ENCODE peak calls at places on chromosomes 13 and 19, in five cellular contexts. One of them, this sample, is unnamed. For H3K4me1, the result is how much of the 10 kb centered on the place peaks cover.

GRCh38 chr19:56348289-56348877 is 33.7 kb upstream of the ZSCAN5A start:
- DNase-seq in IMR-90: no peak
- DNase-seq in A549: no peak
- DNase-seq in heart left ventricle: no peak
- DNase-seq in right atrium auricular region: no peak
- DNase-seq in this sample: no peak

GRCh38 chr13:106033634-106034033 is 501.8 kb downstream of the EFNB2 start:
- DNase-seq in IMR-90: peak
- DNase-seq in heart left ventricle: no peak
- DNase-seq in A549: peak
- DNase-seq in right atrium auricular region: no peak
- DNase-seq in this sample: no peak

GRCh38 chr13:19601749-19602725 is 31.4 kb upstream of the MPHOSPH8 start:
- DNase-seq in heart left ventricle: peak
- DNase-seq in A549: peak
- DNase-seq in right atrium auricular region: no peak
- DNase-seq in IMR-90: peak
- DNase-seq in this sample: peak

GRCh38 chr13:112261924-112262323 is 114.2 kb upstream of the SPACA7 start:
- DNase-seq in heart left ventricle: no peak
- DNase-seq in IMR-90: no peak
- DNase-seq in A549: no peak
- DNase-seq in right atrium auricular region: no peak
- DNase-seq in this sample: no peak

GRCh38 chr19:33453207-33453736 is 68.3 kb downstream of the PEPD start:
- DNase-seq in IMR-90: no peak
- DNase-seq in A549: no peak
- DNase-seq in right atrium auricular region: no peak
- DNase-seq in heart left ventricle: no peak
- DNase-seq in this sample: no peak

GRCh38 chr19:56087647-56088346 is 33.3 kb downstream of the ZNF787 start:
- DNase-seq in heart left ventricle: peak
- DNase-seq in A549: no peak
- DNase-seq in right atrium auricular region: no peak
- DNase-seq in IMR-90: no peak
- DNase-seq in this sample: no peak

GRCh38 chr19:46722004-46722380 is 5.1 kb upstream of the PRKD2 start:
- DNase-seq in A549: no peak
- DNase-seq in IMR-90: no peak
- DNase-seq in right atrium auricular region: no peak
- DNase-seq in heart left ventricle: no peak
- DNase-seq in this sample: no peak

GRCh38 chr19:46192990-46193650 is 36.4 kb upstream of the IGFL1 start:
- DNase-seq in A549: peak
- DNase-seq in heart left ventricle: peak
- DNase-seq in IMR-90: peak
- DNase-seq in right atrium auricular region: peak
- DNase-seq in this sample: peak

GRCh38 chr13:50894504-50894903 is 15.1 kb upstream of the RNASEH2B start:
- DNase-seq in right atrium auricular region: no peak
- DNase-seq in heart left ventricle: no peak
- DNase-seq in IMR-90: no peak
- DNase-seq in A549: no peak
- DNase-seq in this sample: no peak

GRCh38 chr13:75079226-75079625 is 402.7 kb downstream of the TBC1D4 start:
- DNase-seq in right atrium auricular region: no peak
- DNase-seq in IMR-90: peak
- DNase-seq in heart left ventricle: no peak
- DNase-seq in A549: no peak
- DNase-seq in this sample: no peak

GRCh38 chr13:112446347-112446861 is 70.2 kb downstream of the SPACA7 start:
- DNase-seq in heart left ventricle: no peak
- DNase-seq in right atrium auricular region: peak
- DNase-seq in IMR-90: no peak
- DNase-seq in A549: no peak
- DNase-seq in this sample: no peak

GRCh38 chr19:6092329-6093286 is 17.7 kb downstream of the RFX2 start:
- DNase-seq in IMR-90: peak
- DNase-seq in A549: peak
- DNase-seq in heart left ventricle: peak
- DNase-seq in right atrium auricular region: peak
- DNase-seq in this sample: peak

GRCh38 chr19:53132231-53132991 is at the start of gene ZNF415:
- DNase-seq in IMR-90: peak
- DNase-seq in heart left ventricle: peak
- DNase-seq in A549: no peak
- DNase-seq in right atrium auricular region: peak
- DNase-seq in this sample: peak

GRCh38 chr13:94549241-94550029 is 46.5 kb downstream of the TGDS start:
- DNase-seq in right atrium auricular region: peak
- DNase-seq in IMR-90: peak
- DNase-seq in heart left ventricle: peak
- DNase-seq in A549: peak
- DNase-seq in this sample: peak

GRCh38 chr13:94552095-94552494 is 43.9 kb downstream of the TGDS start:
- DNase-seq in A549: no peak
- DNase-seq in heart left ventricle: no peak
- DNase-seq in right atrium auricular region: no peak
- DNase-seq in IMR-90: no peak
- DNase-seq in this sample: no peak

GRCh38 chr13:94548382-94549240 is 47.3 kb downstream of the TGDS start:
- DNase-seq in IMR-90: peak
- DNase-seq in heart left ventricle: peak
- DNase-seq in right atrium auricular region: peak
- DNase-seq in A549: peak
- DNase-seq in this sample: peak

GRCh38 chr13:94553766-94554165 is 42.2 kb downstream of the TGDS start:
- DNase-seq in heart left ventricle: no peak
- DNase-seq in IMR-90: no peak
- DNase-seq in right atrium auricular region: no peak
- DNase-seq in A549: no peak
- DNase-seq in this sample: no peak

DNA sequence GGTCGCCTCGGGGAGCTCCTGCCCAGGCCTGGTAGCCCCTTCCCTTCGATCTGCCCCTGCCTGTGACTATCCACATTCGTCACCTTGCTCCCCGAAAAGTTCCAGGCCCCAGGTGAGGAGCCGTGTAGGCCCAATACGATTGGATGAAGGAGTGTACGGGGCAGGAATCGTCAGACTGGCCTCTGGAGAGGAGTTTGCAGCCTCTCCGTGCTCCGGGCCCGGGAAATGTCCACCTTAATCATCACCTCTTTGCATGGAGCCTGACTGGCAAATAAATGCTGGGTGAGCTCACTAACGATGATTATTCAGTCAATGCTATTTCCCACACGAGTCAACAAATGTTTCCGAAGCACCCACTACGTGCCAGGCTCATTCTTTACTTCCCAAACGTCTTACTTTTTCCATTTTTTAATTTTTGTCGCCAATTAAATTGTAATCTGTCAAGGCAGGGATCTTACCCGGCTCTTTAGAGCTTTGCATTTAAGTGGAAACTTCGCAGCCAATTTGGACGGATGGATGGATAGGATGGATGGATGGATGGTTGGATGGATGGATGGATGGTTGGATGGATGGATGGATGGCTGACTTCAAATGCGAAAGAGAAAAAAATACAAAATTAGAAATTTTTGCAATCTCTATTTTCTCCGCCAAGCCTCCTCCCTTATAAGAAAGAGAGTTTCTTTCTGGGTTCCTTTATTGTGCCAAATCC is 45.8 kb downstream of the TGDS start:
- DNase-seq in A549: peak
- DNase-seq in heart left ventricle: no peak
- DNase-seq in IMR-90: peak
- DNase-seq in right atrium auricular region: no peak
- DNase-seq in this sample: no peak
- TF ChIP-seq CTCF in A549: no peak
- TF ChIP-seq CTCF in heart left ventricle: no peak
- TF ChIP-seq CTCF in IMR-90: no peak
- TF ChIP-seq CTCF in right atrium auricular region: no peak
- TF ChIP-seq CTCF in this sample: no peak

DNA sequence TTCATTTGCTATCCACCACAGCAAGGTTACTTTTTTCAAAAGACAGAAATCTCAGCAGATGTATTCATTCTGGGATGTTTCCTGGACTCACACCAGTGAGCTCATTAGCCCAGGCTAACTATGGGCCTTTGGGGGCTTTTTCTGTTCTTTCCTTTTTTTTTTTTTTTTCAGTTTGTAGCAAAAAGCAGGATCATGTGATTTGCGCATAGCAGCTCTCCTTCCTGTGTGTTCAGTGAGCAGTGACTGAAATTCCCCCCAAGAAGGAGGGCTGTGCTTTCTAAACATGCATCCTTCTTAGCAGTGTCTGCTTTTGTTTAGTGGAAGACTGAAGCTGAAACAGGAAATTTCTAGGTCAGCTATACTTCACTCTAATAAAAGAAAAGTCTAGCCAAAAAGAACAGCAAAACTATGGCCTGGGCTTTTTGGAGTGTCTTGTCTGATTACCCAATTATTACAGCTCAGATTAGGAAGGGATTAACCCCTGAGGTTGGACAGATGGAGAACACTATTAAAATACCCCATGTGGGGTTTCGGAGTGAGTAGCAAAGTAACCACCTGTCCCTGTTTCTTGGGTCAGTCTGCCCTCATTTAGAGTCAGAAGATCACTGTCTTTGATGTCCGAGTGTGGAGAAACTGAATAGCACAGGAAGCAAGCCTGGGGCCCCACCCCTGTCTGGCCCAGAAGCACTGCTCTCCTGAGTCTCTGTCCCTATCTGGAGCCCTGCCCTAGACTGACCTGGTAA is 8.9 kb upstream of the AMER2 start:
- DNase-seq in IMR-90: no peak
- DNase-seq in heart left ventricle: no peak
- DNase-seq in A549: no peak
- DNase-seq in right atrium auricular region: no peak
- DNase-seq in this sample: no peak
- H3K4me1 ChIP-seq in IMR-90: under half
- H3K4me1 ChIP-seq in heart left ventricle: under half
- H3K4me1 ChIP-seq in A549: under half
- H3K4me1 ChIP-seq in right atrium auricular region: under half
- H3K4me1 ChIP-seq in this sample: under half

GRCh38 chr13:47794963-47795362 is 206.1 kb downstream of the SUCLA2 start:
- DNase-seq in A549: peak
- DNase-seq in right atrium auricular region: no peak
- DNase-seq in heart left ventricle: no peak
- DNase-seq in IMR-90: peak
- DNase-seq in this sample: no peak
- TF ChIP-seq CTCF in A549: no peak
- TF ChIP-seq CTCF in right atrium auricular region: no peak
- TF ChIP-seq CTCF in heart left ventricle: no peak
- TF ChIP-seq CTCF in IMR-90: peak
- TF ChIP-seq CTCF in this sample: no peak

DNA sequence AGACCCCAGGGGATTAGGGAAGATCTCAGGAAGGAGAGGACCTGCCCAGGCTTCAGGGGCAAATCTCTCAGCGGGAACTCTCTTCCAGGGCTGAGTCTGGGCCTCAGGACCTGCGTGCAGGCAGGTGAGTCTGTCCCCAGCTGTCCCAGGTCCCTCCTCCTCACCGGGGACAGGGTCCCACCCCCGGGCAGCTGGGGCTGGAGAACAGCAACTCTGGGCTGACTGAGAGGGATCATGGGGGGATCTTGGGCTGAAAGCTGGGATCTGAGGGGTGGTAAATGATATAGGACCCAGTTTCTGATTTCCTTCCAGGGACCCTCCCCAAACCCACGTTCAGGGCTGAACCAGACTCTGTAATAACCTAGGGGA is 14.3 kb downstream of the LILRA1 start:
- DNase-seq in A549: no peak
- DNase-seq in heart left ventricle: no peak
- DNase-seq in IMR-90: no peak
- DNase-seq in right atrium auricular region: no peak
- DNase-seq in this sample: no peak
- H3K4me1 ChIP-seq in A549: under half
- H3K4me1 ChIP-seq in heart left ventricle: under half
- H3K4me1 ChIP-seq in IMR-90: under half
- H3K4me1 ChIP-seq in right atrium auricular region: under half
- H3K4me1 ChIP-seq in this sample: under half

GRCh38 chr13:47457631-47458030 is 543.4 kb downstream of the SUCLA2 start:
- DNase-seq in right atrium auricular region: no peak
- DNase-seq in IMR-90: peak
- DNase-seq in A549: no peak
- DNase-seq in heart left ventricle: no peak
- DNase-seq in this sample: no peak

GRCh38 chr13:47463726-47464125 is 537.3 kb downstream of the SUCLA2 start:
- DNase-seq in A549: no peak
- DNase-seq in heart left ventricle: no peak
- DNase-seq in IMR-90: peak
- DNase-seq in right atrium auricular region: no peak
- DNase-seq in this sample: no peak

GRCh38 chr13:47455581-47455980 is 545.5 kb downstream of the SUCLA2 start:
- DNase-seq in IMR-90: no peak
- DNase-seq in right atrium auricular region: no peak
- DNase-seq in heart left ventricle: no peak
- DNase-seq in A549: no peak
- DNase-seq in this sample: no peak

GRCh38 chr13:47463002-47463401 is 538.1 kb downstream of the SUCLA2 start:
- DNase-seq in heart left ventricle: no peak
- DNase-seq in right atrium auricular region: no peak
- DNase-seq in IMR-90: no peak
- DNase-seq in A549: no peak
- DNase-seq in this sample: no peak

GRCh38 chr13:47459512-47459911 is 541.6 kb downstream of the SUCLA2 start:
- DNase-seq in A549: no peak
- DNase-seq in heart left ventricle: no peak
- DNase-seq in right atrium auricular region: no peak
- DNase-seq in IMR-90: peak
- DNase-seq in this sample: no peak
- TF ChIP-seq CTCF in A549: no peak
- TF ChIP-seq CTCF in heart left ventricle: no peak
- TF ChIP-seq CTCF in right atrium auricular region: no peak
- TF ChIP-seq CTCF in IMR-90: peak
- TF ChIP-seq CTCF in this sample: no peak

DNA sequence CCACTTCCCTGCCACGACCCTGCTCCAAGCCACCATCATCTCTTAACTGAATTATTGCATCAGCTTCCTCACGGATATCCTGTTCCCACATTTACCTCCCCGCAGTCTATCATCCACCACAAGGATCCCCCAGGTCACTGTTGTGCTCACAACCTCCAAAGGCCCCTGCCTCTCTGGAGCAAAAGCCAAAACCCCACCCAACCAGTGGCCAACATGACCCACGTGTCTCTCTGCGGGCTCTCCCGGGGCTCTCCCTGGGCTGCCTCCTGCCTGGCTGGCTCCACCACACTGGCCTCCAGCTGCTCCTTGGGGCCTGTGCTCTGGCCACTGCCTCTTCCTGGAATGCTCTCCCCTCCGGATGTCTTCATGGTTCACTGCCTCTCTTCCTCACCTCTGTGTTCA is 809.3 kb downstream of the UQCRFS1 start:
- DNase-seq in IMR-90: no peak
- DNase-seq in heart left ventricle: no peak
- DNase-seq in right atrium auricular region: peak
- DNase-seq in A549: no peak
- DNase-seq in this sample: no peak
- H3K4me1 ChIP-seq in IMR-90: under half
- H3K4me1 ChIP-seq in heart left ventricle: under half
- H3K4me1 ChIP-seq in right atrium auricular region: under half
- H3K4me1 ChIP-seq in A549: under half
- H3K4me1 ChIP-seq in this sample: under half

GRCh38 chr19:12521996-12522395 is 29.3 kb downstream of the ZNF564 start:
- DNase-seq in heart left ventricle: no peak
- DNase-seq in right atrium auricular region: no peak
- DNase-seq in IMR-90: no peak
- DNase-seq in A549: no peak
- DNase-seq in this sample: no peak
- TF ChIP-seq CTCF in heart left ventricle: no peak
- TF ChIP-seq CTCF in right atrium auricular region: no peak
- TF ChIP-seq CTCF in IMR-90: no peak
- TF ChIP-seq CTCF in A549: no peak
- TF ChIP-seq CTCF in this sample: no peak